ENCODE peak calls at places on chromosome 20, in five cellular contexts. J is esophagus squamous epithelium, V is prostate gland, M is A549, F is breast epithelium. G is an unnamed sample.

GRCh38 chr20:11912013-11912663 is 5.6 kb upstream of the BTBD3 start:
- DNase-seq in J (no peak), V (no peak), M (peak), F (no peak), G (no peak)

GRCh38 chr20:50304501-50304856 is 113.8 kb downstream of the CEBPB start:
- DNase-seq in J (no peak), V (no peak), M (no peak), F (no peak), G (peak)

GRCh38 chr20:22536141-22536828 is 48.1 kb downstream of the FOXA2 start:
- DNase-seq in J (no peak), V (no peak), M (no peak), F (no peak), G (no peak)

GRCh38 chr20:13213335-13213734 is 7.7 kb upstream of the ISM1 start:
- DNase-seq in J (no peak), V (no peak), M (no peak), F (no peak), G (no peak)

GRCh38 chr20:14830899-14831298 is 493.5 kb upstream of the FLRT3 start:
- DNase-seq in J (no peak), V (no peak), M (no peak), F (no peak), G (no peak)

GRCh38 chr20:34262488-34263288 is 21.5 kb downstream of the ASIP start:
- DNase-seq in J (no peak), V (no peak), M (no peak), F (no peak), G (peak)

GRCh38 chr20:61442718-61443117 is 190.7 kb downstream of the CDH4 start:
- DNase-seq in J (no peak), V (no peak), M (no peak), F (no peak), G (no peak)

GRCh38 chr20:31606928-31607639 is 2.0 kb downstream of the ID1 start:
- DNase-seq in J (no peak), V (peak), M (peak), F (no peak), G (no peak)

GRCh38 chr20:7094438-7094997 is 327.0 kb downstream of the BMP2 start:
- DNase-seq in J (no peak), V (no peak), M (peak), F (no peak), G (peak)

GRCh38 chr20:17061721-17062120 is 165.1 kb upstream of the PCSK2 start:
- DNase-seq in J (no peak), V (no peak), M (no peak), F (no peak), G (no peak)

GRCh38 chr20:48458601-48459385 is 369.0 kb downstream of the PREX1 start:
- DNase-seq in J (no peak), V (no peak), M (no peak), F (peak), G (no peak)

GRCh38 chr20:38723982-38724602 is at the start of gene SLC32A1:
- DNase-seq in J (no peak), V (no peak), M (no peak), F (no peak), G (no peak)

GRCh38 chr20:54985100-54985499 is 509.7 kb downstream of the DOK5 start:
- DNase-seq in J (no peak), V (peak), M (no peak), F (no peak), G (no peak)

GRCh38 chr20:1933465-1933870 is 38.3 kb downstream of the SIRPA start:
- DNase-seq in J (no peak), V (no peak), M (no peak), F (no peak), G (no peak)

GRCh38 chr20:24773168-24773567 is 175.9 kb upstream of the CST7 start:
- DNase-seq in J (no peak), V (no peak), M (no peak), F (no peak), G (no peak)

GRCh38 chr20:1632228-1632577 is 12.4 kb upstream of the SIRPB1 start:
- DNase-seq in J (no peak), V (no peak), M (no peak), F (no peak), G (no peak)

GRCh38 chr20:59159091-59159821 is 4.4 kb upstream of the ZNF831 start:
- DNase-seq in J (no peak), V (no peak), M (no peak), F (no peak), G (no peak)

DNA sequence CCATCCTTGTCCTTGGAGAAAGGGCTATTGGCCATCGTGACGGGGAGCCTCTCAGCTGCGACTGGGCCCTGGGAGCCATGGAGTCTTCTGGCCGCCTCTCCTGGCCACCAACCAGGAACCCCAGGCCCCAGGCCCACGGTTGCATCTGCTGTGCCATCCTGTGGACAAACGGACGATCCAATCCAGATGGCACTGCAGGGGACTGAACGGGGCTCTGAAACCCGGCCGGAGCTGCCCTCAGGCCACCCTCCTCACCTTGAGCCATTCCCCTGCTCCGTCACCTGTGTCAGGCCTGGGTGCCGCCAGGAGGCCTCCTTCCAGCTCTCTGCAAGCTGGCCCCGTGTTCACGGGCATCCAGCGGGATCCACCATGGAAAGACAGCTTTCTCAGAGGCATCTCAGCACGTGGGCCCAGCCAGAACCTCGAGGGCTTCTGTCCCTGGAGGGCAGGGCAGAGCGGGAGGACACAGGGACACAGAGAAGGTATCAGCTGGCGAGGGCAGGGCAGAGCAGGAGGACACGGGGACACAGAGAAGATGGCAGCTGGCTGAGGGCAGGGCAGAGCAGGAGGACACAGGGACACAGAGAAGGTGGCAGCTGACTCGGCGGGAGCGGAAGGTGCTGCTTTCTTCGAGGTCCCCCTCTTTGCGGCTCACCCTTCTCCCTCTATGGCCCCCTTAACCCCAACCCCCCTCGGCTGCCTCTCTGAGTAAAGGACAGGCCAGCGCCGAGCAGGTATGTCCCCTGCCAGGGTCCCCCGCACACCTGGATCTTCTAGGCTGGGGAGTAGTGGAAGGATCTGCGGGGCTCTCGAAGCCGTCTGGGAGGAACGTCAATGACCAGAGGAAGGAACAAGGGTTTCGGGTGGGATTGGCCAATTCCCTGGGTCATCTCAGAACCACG is 28.8 kb upstream of the BHLHE23 start:
- DNase-seq in J (no peak), V (no peak), M (no peak), F (no peak), G (no peak)
- TF ChIP-seq POLR2A in J (no peak), V (no peak), M (no peak), F (no peak), G (no peak)

DNA sequence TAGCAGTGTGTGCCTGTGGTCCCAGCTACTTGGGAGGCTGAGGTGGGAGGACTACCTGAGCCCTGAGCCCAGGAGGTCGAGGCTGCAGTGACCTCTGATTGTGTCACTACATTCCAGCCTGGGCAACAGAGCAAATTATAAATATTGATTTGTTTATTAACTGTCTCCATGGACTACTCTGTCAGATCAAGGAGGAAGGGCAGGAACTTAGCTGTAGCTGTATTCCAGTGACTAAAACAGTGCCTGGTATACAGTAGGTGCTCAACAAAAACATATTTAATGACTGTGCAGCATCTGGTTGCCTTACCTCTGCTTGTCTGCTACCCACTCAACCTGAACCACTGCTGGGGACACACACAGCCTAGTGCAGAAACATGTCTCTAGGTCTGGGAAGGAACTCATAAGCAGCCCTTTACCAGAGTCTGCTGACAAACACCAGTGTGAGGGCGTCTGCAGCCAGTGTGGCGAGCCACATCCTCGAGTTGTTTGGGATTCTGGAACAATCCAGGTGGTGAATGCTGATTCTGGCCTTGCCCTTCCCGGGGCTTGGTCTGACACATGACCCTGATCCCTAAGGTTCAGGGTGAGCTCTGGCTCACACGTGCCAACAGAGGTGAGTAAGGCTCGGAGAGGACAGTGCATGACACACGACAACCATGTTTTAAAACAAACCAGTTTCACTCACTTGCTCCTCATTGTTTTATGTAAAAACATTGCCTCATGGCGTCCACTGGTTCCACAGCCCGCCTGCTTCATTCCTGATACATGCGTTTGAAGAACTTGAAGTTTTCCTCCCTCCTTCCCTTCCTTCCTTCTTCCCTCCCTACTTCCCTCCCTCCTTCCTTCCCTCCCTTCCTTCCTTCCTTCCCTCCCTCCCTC is 117.9 kb upstream of the ZNF217 start:
- DNase-seq in J (no peak), V (no peak), M (no peak), F (no peak), G (no peak)
- TF ChIP-seq POLR2A in J (no peak), V (no peak), M (no peak), F (no peak), G (no peak)

GRCh38 chr20:44976698-44977097 is 10.4 kb downstream of the STK4 start:
- DNase-seq in J (no peak), V (no peak), M (no peak), F (no peak), G (no peak)
- TF ChIP-seq POLR2A in J (no peak), V (no peak), M (no peak), F (no peak), G (no peak)

GRCh38 chr20:418858-419365 is 10.8 kb downstream of the RBCK1 start:
- DNase-seq in J (no peak), V (no peak), M (no peak), F (no peak), G (no peak)

GRCh38 chr20:417801-418342 is 9.8 kb downstream of the RBCK1 start:
- DNase-seq in J (no peak), V (no peak), M (no peak), F (no peak), G (no peak)

GRCh38 chr20:414161-414560 is 6.1 kb downstream of the RBCK1 start:
- DNase-seq in J (no peak), V (no peak), M (no peak), F (no peak), G (no peak)

GRCh38 chr20:416950-417800 is 9.1 kb downstream of the RBCK1 start:
- DNase-seq in J (no peak), V (no peak), M (no peak), F (no peak), G (peak)

GRCh38 chr20:415820-416322 is 7.8 kb downstream of the RBCK1 start:
- DNase-seq in J (no peak), V (no peak), M (no peak), F (no peak), G (no peak)
- TF ChIP-seq POLR2A in J (no peak), V (no peak), M (no peak), F (no peak), G (no peak)

GRCh38 chr20:46399401-46399800 is 7.0 kb downstream of the ELMO2 start:
- DNase-seq in J (no peak), V (peak), M (no peak), F (no peak), G (no peak)
- TF ChIP-seq POLR2A in J (no peak), V (no peak), M (no peak), F (no peak), G (no peak)

GRCh38 chr20:4040283-4041179 is 25.2 kb upstream of the RNF24 start:
- DNase-seq in J (no peak), V (no peak), M (no peak), F (no peak), G (no peak)
- TF ChIP-seq POLR2A in J (no peak), V (no peak), M (no peak), F (no peak), G (no peak)